ENCODE peak calls at places on chromosomes 16 and 17, in seven cellular contexts. X, K, A, J, T, F and H are unnamed samples. For H3K4me1, the result is how much of the 10 kb centered on the place peaks cover.

GRCh38 chr17:1111599-1112443 is 68.0 kb downstream of the ABR start:
- DNase-seq in T (no peak), F (peak), J (peak), K (peak), X (no peak), A (no peak), H (no peak)

GRCh38 chr17:68029512-68030215 is 5.9 kb upstream of the KPNA2 start:
- DNase-seq in X (no peak), T (peak), J (no peak), K (no peak), F (no peak), A (no peak), H (no peak)

GRCh38 chr17:8126306-8127066 is 2.6 kb upstream of the HES7 start:
- DNase-seq in X (peak), J (peak), A (peak), F (no peak), T (peak), K (peak), H (peak)

GRCh38 chr16:88871730-88872416 is 5.4 kb upstream of the PABPN1L start:
- DNase-seq in X (no peak), F (no peak), K (no peak), T (no peak), A (no peak), J (no peak), H (no peak)

GRCh38 chr17:9532715-9533114 is 42.9 kb downstream of the STX8 start:
- DNase-seq in F (no peak), X (no peak), T (no peak), K (no peak), J (no peak), A (no peak), H (no peak)

GRCh38 chr16:17518441-17518840 is 47.7 kb upstream of the XYLT1 start:
- DNase-seq in X (peak), F (no peak), T (no peak), J (no peak), A (no peak), K (peak), H (no peak)

GRCh38 chr17:21240375-21241055 is 12.7 kb downstream of the NATD1 start:
- DNase-seq in F (peak), X (no peak), A (no peak), J (no peak), T (peak), K (no peak), H (no peak)

GRCh38 chr17:79633937-79634813 is 23.3 kb upstream of the RBFOX3 start:
- DNase-seq in X (no peak), F (no peak), J (peak), T (no peak), K (no peak), A (no peak), H (peak)

GRCh38 chr17:58572846-58573245 is 58.4 kb upstream of the MTMR4 start:
- DNase-seq in F (no peak), T (no peak), A (no peak), J (no peak), X (no peak), K (no peak), H (no peak)

GRCh38 chr17:57120814-57121213 is 35.8 kb downstream of the AKAP1 start:
- DNase-seq in J (no peak), X (no peak), K (no peak), F (no peak), A (no peak), T (no peak), H (peak)

GRCh38 chr17:30226878-30227277 is 8.6 kb downstream of the SLC6A4 start:
- DNase-seq in J (peak), T (no peak), F (no peak), X (no peak), K (peak), A (no peak), H (no peak)

GRCh38 chr17:28348979-28349378 is 8.3 kb downstream of the POLDIP2 start:
- DNase-seq in J (no peak), T (no peak), K (no peak), F (no peak), X (no peak), A (no peak), H (no peak)

GRCh38 chr16:66580605-66581209 is 1.4 kb downstream of the CMTM2 start:
- DNase-seq in A (peak), K (peak), T (peak), F (no peak), X (peak), J (no peak), H (no peak)

GRCh38 chr17:9236286-9237052 is 215.2 kb downstream of the NTN1 start:
- DNase-seq in T (no peak), J (peak), A (no peak), F (peak), K (peak), X (peak), H (no peak)

GRCh38 chr16:85357323-85357722 is 245.1 kb upstream of the CIBAR2 start:
- DNase-seq in K (no peak), J (no peak), X (no peak), A (no peak), T (no peak), F (no peak), H (no peak)
- H3K4me1 ChIP-seq in K (under half), J (under half), X (under half), A (under half), T (under half), F (under half), H (under half)

GRCh38 chr16:81526935-81527334 is 82.3 kb downstream of the CMIP start:
- DNase-seq in F (no peak), T (no peak), J (peak), X (peak), K (peak), A (no peak), H (peak)
- H3K4me1 ChIP-seq in F (under half), T (under half), J (under half), X (under half), K (under half), A (under half), H (under half)

DNA sequence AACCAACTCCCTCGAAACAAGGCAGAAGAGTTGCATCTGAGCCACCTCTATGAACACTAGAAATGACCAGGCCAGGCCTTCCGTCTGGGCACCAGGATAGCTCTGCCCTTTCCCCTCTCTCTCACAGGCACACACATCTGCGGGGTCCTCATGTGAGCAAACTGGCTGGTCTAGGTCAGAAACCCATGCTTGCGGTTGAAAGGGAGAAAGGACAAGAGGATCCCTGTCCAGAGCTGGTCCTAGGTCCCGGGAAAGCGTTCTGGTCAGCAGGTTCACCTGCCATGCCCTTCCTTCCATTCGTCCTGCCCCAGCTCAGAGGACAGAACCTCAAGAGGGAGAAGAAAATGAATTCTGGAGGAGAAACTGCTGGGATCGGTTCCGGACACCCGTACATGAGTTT is 2.7 kb downstream of the MNT start:
- DNase-seq in K (peak), X (no peak), J (no peak), T (no peak), F (peak), A (no peak), H (no peak)
- H3K4me1 ChIP-seq in K (under half), X (under half), J (under half), T (under half), F (half or more), A (under half), H (half or more)

GRCh38 chr16:57798953-57799618 is 3.2 kb downstream of the KIFC3 start:
- DNase-seq in X (no peak), K (no peak), J (no peak), T (no peak), A (no peak), F (peak), H (no peak)
- H3K4me1 ChIP-seq in X (under half), K (under half), J (under half), T (under half), A (under half), F (half or more), H (under half)

DNA sequence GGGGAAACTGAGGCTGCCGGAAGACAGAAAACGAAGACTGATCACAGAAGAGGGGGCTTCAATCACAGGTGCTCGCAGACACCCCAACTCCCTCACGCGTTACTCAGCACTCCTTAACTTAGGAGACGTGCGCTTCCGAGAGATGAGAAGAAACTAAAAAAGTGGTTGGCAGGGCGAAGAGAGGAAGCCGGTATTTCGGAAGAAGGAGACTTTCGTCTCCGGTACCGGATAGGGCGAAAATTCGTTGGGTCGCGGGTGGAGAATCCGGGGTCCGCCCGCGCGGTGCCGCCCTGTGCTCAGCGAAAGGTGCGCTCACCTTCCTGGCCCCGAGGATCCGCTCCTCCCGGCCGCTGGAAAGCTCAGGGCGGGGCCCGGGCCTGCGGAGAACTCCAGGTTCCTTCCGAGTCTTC is 917 bp upstream of the TBX2 start:
- DNase-seq in K (peak), F (peak), X (no peak), T (no peak), A (no peak), J (no peak), H (no peak)
- H3K4me1 ChIP-seq in K (under half), F (half or more), X (under half), T (under half), A (under half), J (under half), H (under half)